ENCODE peak calls at places on chromosome X, in four cellular contexts. K, G, L and E are unnamed samples.

GRCh38 chrX:63349307-63349706 is 1.8 kb downstream of the SPIN4 start:
- DNase-seq in L (no peak), G (no peak), K (no peak), E (no peak)

GRCh38 chrX:138026211-138026610 is 460.3 kb downstream of the ZIC3 start:
- DNase-seq in K (no peak), L (no peak), G (no peak), E (no peak)

GRCh38 chrX:77422886-77423648 is 24.1 kb upstream of the FGF16 start:
- DNase-seq in K (no peak), L (no peak), G (no peak), E (no peak)

GRCh38 chrX:50098241-50098640 is 102.6 kb downstream of the AKAP4 start:
- DNase-seq in G (no peak), K (no peak), L (no peak), E (no peak)

GRCh38 chrX:43000121-43000520 is 222.2 kb upstream of the PPP1R2C start:
- DNase-seq in G (no peak), K (no peak), L (no peak), E (no peak)

GRCh38 chrX:54248309-54248708 is 65.3 kb upstream of the FAM120C start:
- DNase-seq in L (peak; percentile 41), K (no peak), G (no peak), E (no peak)

GRCh38 chrX:53440631-53441517 is 6.7 kb upstream of the HSD17B10 start:
- DNase-seq in L (peak; percentile 66), G (no peak), K (peak; percentile 82), E (no peak)

GRCh38 chrX:133350751-133351150 is 64.5 kb downstream of the GPC4 start:
- DNase-seq in K (peak; percentile 71), L (peak; percentile 21), G (no peak), E (no peak)

GRCh38 chrX:109839694-109840358 is 106.8 kb upstream of the ACSL4 start:
- DNase-seq in L (peak; percentile 78), G (no peak), K (no peak), E (no peak)

GRCh38 chrX:47815901-47816845 is 20.5 kb upstream of the ZNF81 start:
- DNase-seq in G (no peak), L (peak; percentile 35), K (no peak), E (no peak)

GRCh38 chrX:71911731-71912050 is 1.0 kb downstream of the NHSL2 start:
- DNase-seq in L (no peak), G (no peak), K (no peak), E (no peak)

GRCh38 chrX:48478806-48479205 is 2.8 kb downstream of the FTSJ1 start:
- DNase-seq in K (no peak), L (no peak), G (no peak), E (no peak)

GRCh38 chrX:75038925-75039324 is 113.7 kb upstream of the NEXMIF start:
- DNase-seq in L (peak; percentile 24), K (no peak), G (no peak), E (no peak)

GRCh38 chrX:151505796-151506195 is 57.7 kb upstream of the PASD1 start:
- DNase-seq in L (no peak), K (no peak), G (no peak), E (no peak)

GRCh38 chrX:49627030-49627777 is 28.4 kb downstream of the GAGE1 start:
- DNase-seq in K (no peak), L (no peak), G (no peak), E (peak; percentile 22)

GRCh38 chrX:23048806-23049573 is 49.2 kb downstream of the DDX53 start:
- DNase-seq in K (no peak), G (no peak), L (no peak), E (no peak)

GRCh38 chrX:9337056-9337455 is 127.8 kb upstream of the TBL1X start:
- DNase-seq in L (peak; percentile 71), G (no peak), K (no peak), E (no peak)

DNA sequence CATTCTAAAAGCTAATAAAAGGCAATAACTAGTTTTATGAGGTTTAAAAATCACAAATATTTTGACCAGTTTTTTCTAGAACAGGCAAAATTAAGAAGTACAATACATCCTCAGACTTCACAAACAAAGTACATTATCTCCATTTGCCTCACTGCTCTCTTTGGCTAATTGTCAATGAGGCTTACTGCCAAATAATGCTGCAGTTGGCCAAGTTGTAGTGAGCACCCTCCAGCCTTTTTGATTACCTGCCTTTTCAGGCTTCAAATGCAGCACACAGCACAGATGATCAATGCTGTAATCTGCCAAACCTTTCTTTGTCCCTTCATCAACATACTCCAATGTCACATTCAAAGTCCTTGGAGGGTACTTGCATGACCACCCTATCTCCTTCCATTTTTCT is 605.2 kb downstream of the KLHL13 start:
- DNase-seq in L (no peak), G (no peak), K (no peak), E (no peak)
- TF ChIP-seq CTCF in L (no peak), G (no peak), K (no peak), E (no peak)

GRCh38 chrX:39096599-39096998 is 295.3 kb downstream of the MID1IP1 start:
- DNase-seq in G (no peak), L (no peak), K (no peak), E (no peak)
- H3K4me3 ChIP-seq in G (no peak overlapping the region), L (no peak overlapping the region), K (no peak overlapping the region), E (no peak overlapping the region)

DNA sequence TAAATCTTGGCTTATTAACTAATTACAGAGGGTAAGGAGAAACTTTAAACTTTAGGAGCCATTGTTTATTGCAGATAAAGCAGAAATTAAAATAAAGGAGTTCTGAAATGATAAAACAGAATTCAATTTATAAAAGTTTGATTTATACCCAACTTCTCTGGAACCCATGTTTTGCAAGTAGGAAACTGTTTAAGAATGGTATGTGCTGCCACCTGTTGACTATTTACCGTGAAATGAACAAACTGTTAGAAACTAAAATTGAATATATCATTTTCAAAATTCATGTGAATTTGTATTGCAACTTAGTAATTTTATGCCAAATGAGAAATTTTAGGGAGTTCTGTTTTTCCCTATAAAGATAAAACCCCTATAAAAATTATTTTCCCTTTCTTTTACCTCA is 11.0 kb upstream of the TBC1D8B start:
- DNase-seq in L (peak; percentile 34), G (no peak), K (no peak), E (no peak)
- TF ChIP-seq CTCF in L (no peak), G (no peak), K (peak; percentile 17), E (peak; percentile 17)

GRCh38 chrX:136080766-136081165 is 66.6 kb upstream of the FHL1 start:
- DNase-seq in L (no peak), K (no peak), G (no peak), E (no peak)

GRCh38 chrX:136076942-136077341 is 70.4 kb upstream of the FHL1 start:
- DNase-seq in K (no peak), G (no peak), L (no peak), E (no peak)
- H3K4me3 ChIP-seq in K (no peak overlapping the region), G (no peak overlapping the region), L (no peak overlapping the region), E (no peak overlapping the region)